ENCODE peak calls at places on chromosomes 11 and 22, in six cellular contexts. W is activated naive CD8-positive, alpha-beta T cell treated with anti-CD3 and anti-CD28 coated beads, Interleukin-2, amount 50 U/mL, for 24 hours; B is NCI-H1930; I is GM23248; P is HEK293T; Z is AG04449. E is an unnamed sample.

GRCh38 chr11:17802491-17802890 is 67.9 kb downstream of the KCNC1 start:
- DNase-seq in I (no peak), Z (no peak), B (no peak), W (no peak), P (no peak), E (no peak)

GRCh38 chr11:111557425-111558111 is 17.0 kb downstream of the LAYN start:
- DNase-seq in P (no peak), W (no peak), B (no peak), Z (peak), I (peak), E (no peak)

GRCh38 chr11:63681208-63682044 is at the start of gene RTN3:
- DNase-seq in B (peak), I (peak), Z (peak), W (peak), P (peak), E (peak)

GRCh38 chr22:41048791-41049717 is 43.3 kb upstream of the EP300 start:
- DNase-seq in B (no peak), Z (no peak), I (peak), P (peak), W (no peak), E (no peak)

GRCh38 chr11:123742334-123742733 is 874 bp upstream of the ZNF202 start:
- DNase-seq in Z (no peak), W (peak), I (no peak), B (no peak), P (no peak), E (no peak)

GRCh38 chr11:57315491-57315890 is 9.3 kb downstream of the TNKS1BP1 start:
- DNase-seq in Z (no peak), I (no peak), B (no peak), W (no peak), P (no peak), E (no peak)

GRCh38 chr11:131626761-131627160 is 256.3 kb downstream of the NTM start:
- DNase-seq in B (no peak), Z (no peak), W (no peak), I (no peak), P (no peak), E (no peak)

GRCh38 chr11:2548596-2548995 is 103.8 kb downstream of the KCNQ1 start:
- DNase-seq in Z (no peak), W (no peak), P (no peak), B (no peak), I (no peak), E (peak)

GRCh38 chr11:62435741-62436485 is 17.1 kb downstream of the SCGB1A1 start:
- DNase-seq in I (no peak), W (no peak), Z (no peak), B (no peak), P (no peak), E (no peak)

GRCh38 chr11:128574576-128575011 is 12.8 kb downstream of the ETS1 start:
- DNase-seq in P (no peak), B (no peak), I (no peak), W (no peak), Z (no peak), E (no peak)

GRCh38 chr11:68365943-68366435 is 53.6 kb downstream of the LRP5 start:
- DNase-seq in P (no peak), I (no peak), Z (no peak), W (no peak), B (no peak), E (no peak)

GRCh38 chr11:46999217-46999616 is 62.7 kb downstream of the CSTPP1 start:
- DNase-seq in W (no peak), P (no peak), B (no peak), Z (no peak), I (no peak), E (no peak)

GRCh38 chr22:24069721-24070120 is 58.6 kb downstream of the CABIN1 start:
- DNase-seq in B (no peak), Z (no peak), I (no peak), P (no peak), W (no peak), E (no peak)

GRCh38 chr22:22928666-22929380 is 41.2 kb downstream of the IGLL5 start:
- DNase-seq in B (no peak), Z (no peak), P (no peak), I (peak), W (peak), E (no peak)

GRCh38 chr11:2553886-2554285 is 109.1 kb downstream of the KCNQ1 start:
- DNase-seq in B (no peak), P (no peak), Z (no peak), W (no peak), I (no peak), E (no peak)

GRCh38 chr22:23163665-23164064 is 16.6 kb upstream of the BCR start:
- DNase-seq in W (no peak), Z (no peak), P (no peak), I (peak), B (no peak), E (no peak)

GRCh38 chr11:120343429-120343828 is 7.2 kb downstream of the ARHGEF12 start:
- DNase-seq in W (no peak), I (no peak), Z (no peak), P (no peak), B (no peak), E (no peak)

GRCh38 chr11:120652705-120653335 is 141.3 kb downstream of the GRIK4 start:
- DNase-seq in W (no peak), I (peak), P (no peak), Z (no peak), B (no peak), E (peak)

GRCh38 chr22:38953577-38954413 is 3.6 kb upstream of the APOBEC3A start:
- DNase-seq in I (peak), P (no peak), B (no peak), Z (no peak), W (peak), E (peak)

GRCh38 chr11:9774591-9775392 is 110.9 kb downstream of the SWAP70 start:
- DNase-seq in Z (peak), B (no peak), I (peak), W (no peak), P (no peak), E (no peak)

GRCh38 chr11:2751523-2752203 is 51.9 kb upstream of the KCNQ1OT1 start:
- DNase-seq in Z (no peak), P (no peak), B (no peak), W (no peak), I (no peak), E (no peak)

GRCh38 chr11:102346748-102347525 is at the start of gene BIRC2:
- DNase-seq in I (peak), Z (no peak), P (peak), W (peak), B (peak), E (peak)

GRCh38 chr22:31952094-31952401 is 7.7 kb downstream of the YWHAH start:
- DNase-seq in Z (no peak), B (no peak), P (no peak), W (no peak), I (peak), E (no peak)

GRCh38 chr22:49602481-49602880 is 225.2 kb downstream of the BRD1 start:
- DNase-seq in P (no peak), I (no peak), W (no peak), Z (no peak), B (no peak), E (no peak)

GRCh38 chr22:44963832-44964721 is 45.7 kb downstream of the PHF21B start:
- DNase-seq in P (no peak), Z (no peak), I (no peak), B (no peak), W (no peak), E (no peak)

GRCh38 chr11:68461284-68461861 is 821 bp downstream of the PPP6R3 start:
- DNase-seq in B (no peak), P (peak), I (peak), W (no peak), Z (no peak), E (no peak)

GRCh38 chr11:63641727-63642126 is 27.5 kb upstream of the PLAAT3 start:
- DNase-seq in Z (no peak), W (no peak), P (no peak), I (peak), B (no peak), E (no peak)

GRCh38 chr11:23112987-23113886 is 253.0 kb upstream of the CCDC179 start:
- DNase-seq in P (peak), Z (no peak), I (peak), W (no peak), B (peak), E (no peak)

GRCh38 chr22:40637181-40638150 is 947 bp upstream of the MRTFA start:
- DNase-seq in P (peak), I (peak), Z (no peak), W (peak), B (no peak), E (no peak)

GRCh38 chr22:19750666-19751490 is 9.7 kb upstream of the TBX1 start:
- DNase-seq in P (no peak), I (no peak), Z (no peak), W (no peak), B (no peak), E (no peak)

E was measured in natural killer cell treated with Interleukin-12 subunit alpha and Interleukin-12 subunit beta and Interleukin-15 and Interleukin-18, amount 100 ng/mL, for 72 hours.